ENCODE peak calls at places on chromosomes 2 and 18, in six cellular contexts. F is endothelial cell of umbilical vein, D is stomach, Z is GM23248, M is right lobe of liver, G is pancreas. H is an unnamed sample.
A peak's percentile ranks its signal among the peaks of the same experiment; 100 is the strongest.

GRCh38 chr2:18976112-18976961 is 382.1 kb downstream of the OSR1 start:
- DNase-seq in F (no peak), D (no peak), Z (peak; percentile 90), M (no peak), G (no peak), H (no peak)

GRCh38 chr18:30044496-30044895 is 998.0 kb downstream of the DSC3 start:
- DNase-seq in F (no peak), D (no peak), Z (no peak), M (no peak), G (no peak), H (no peak)

GRCh38 chr18:48889115-48889941 is 61.4 kb downstream of the SMAD7 start:
- DNase-seq in F (no peak), D (peak; percentile 35), Z (no peak), M (no peak), G (peak; percentile 60), H (no peak)

GRCh38 chr18:46343456-46343855 is 239.3 kb downstream of the HAUS1 start:
- DNase-seq in F (no peak), D (no peak), Z (no peak), M (no peak), G (no peak), H (peak; percentile 45)

GRCh38 chr2:142180820-142181533 is 50.2 kb upstream of the LRP1B start:
- DNase-seq in F (peak; percentile 58), D (no peak), Z (peak; percentile 70), M (peak; percentile 20), G (peak; percentile 60), H (no peak)

GRCh38 chr2:216071452-216071851 is 10.2 kb downstream of the PECR start:
- DNase-seq in F (no peak), D (no peak), Z (no peak), M (no peak), G (no peak), H (no peak)

GRCh38 chr18:13284330-13285027 is 65.9 kb downstream of the LDLRAD4 start:
- DNase-seq in F (no peak), D (no peak), Z (no peak), M (no peak), G (no peak), H (no peak)

GRCh38 chr2:42414158-42414557 is 53.1 kb upstream of the COX7A2L start:
- DNase-seq in F (no peak), D (no peak), Z (no peak), M (no peak), G (no peak), H (no peak)

GRCh38 chr2:177808984-177809809 is 263.4 kb downstream of the PDE11A start:
- DNase-seq in F (no peak), D (no peak), Z (no peak), M (no peak), G (no peak), H (no peak)

GRCh38 chr2:177314194-177314593 is 49.7 kb upstream of the NFE2L2 start:
- DNase-seq in F (no peak), D (no peak), Z (peak; percentile 78), M (no peak), G (no peak), H (no peak)

GRCh38 chr2:42878581-42878980 is 86.2 kb upstream of the HAAO start:
- DNase-seq in F (peak; percentile 16), D (no peak), Z (peak; percentile 80), M (no peak), G (no peak), H (no peak)

GRCh38 chr2:4901092-4901735 is 791.0 kb upstream of the SOX11 start:
- DNase-seq in F (no peak), D (no peak), Z (no peak), M (no peak), G (no peak), H (no peak)

GRCh38 chr2:223075301-223076270 is 23.6 kb downstream of the KCNE4 start:
- DNase-seq in F (no peak), D (no peak), Z (peak; percentile 67), M (no peak), G (no peak), H (no peak)

GRCh38 chr2:27823564-27823963 is 52.0 kb downstream of the MRPL33 start:
- DNase-seq in F (no peak), D (no peak), Z (no peak), M (no peak), G (no peak), H (no peak)

GRCh38 chr2:96895709-96896651 is 26.1 kb upstream of the SEMA4C start:
- DNase-seq in F (no peak), D (no peak), Z (no peak), M (no peak), G (peak; percentile 54), H (no peak)

GRCh38 chr2:43059183-43059897 is 167.1 kb downstream of the ZFP36L2 start:
- DNase-seq in F (peak; percentile 83), D (no peak), Z (peak; percentile 94), M (peak; percentile 55), G (no peak), H (peak; percentile 89)

GRCh38 chr18:25713104-25713503 is 361.1 kb upstream of the ZNF521 start:
- DNase-seq in F (no peak), D (no peak), Z (no peak), M (no peak), G (no peak), H (no peak)

GRCh38 chr2:169136885-169137534 is 67.6 kb downstream of the DHRS9 start:
- DNase-seq in F (peak; percentile 41), D (no peak), Z (no peak), M (no peak), G (no peak), H (peak; percentile 75)

DNA sequence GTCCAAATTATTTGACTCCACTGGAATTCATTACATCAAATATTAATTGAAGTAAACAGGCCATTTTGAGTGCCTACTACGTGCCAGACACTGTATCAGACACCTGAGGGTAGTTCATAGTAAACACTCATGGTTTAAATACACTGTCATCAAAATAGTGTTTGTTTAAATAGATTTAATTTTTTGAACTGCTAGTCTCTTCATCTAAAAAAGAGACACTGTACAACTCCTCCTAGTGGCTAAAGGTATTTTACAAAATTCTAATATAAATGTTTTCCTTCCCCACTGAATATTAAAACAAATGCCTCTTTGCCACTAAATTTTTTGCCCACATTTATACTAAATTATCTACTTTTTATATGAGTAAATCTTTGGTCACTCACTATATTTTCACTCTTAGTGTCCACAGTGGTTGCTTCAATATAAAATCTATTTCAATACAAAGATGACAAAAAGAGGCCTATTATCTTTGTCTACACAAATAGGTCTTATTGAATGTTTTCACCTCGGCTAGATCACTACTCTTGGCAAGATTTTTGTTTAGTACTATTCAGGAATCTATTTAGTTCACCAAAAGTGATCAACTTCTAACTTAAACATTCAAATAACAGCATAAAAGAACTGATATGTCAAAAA is 122.1 kb downstream of the TMEM247 start:
- DNase-seq in F (peak; percentile 18), D (no peak), Z (peak; percentile 48), M (no peak), G (no peak), H (no peak)
- H3K4me1 ChIP-seq in F (no peaks in the 10 kb centered on the region), D (no peaks in the 10 kb centered on the region), Z (no peaks in the 10 kb centered on the region), M (no peaks in the 10 kb centered on the region), G (no peaks in the 10 kb centered on the region), H (no peaks in the 10 kb centered on the region)

GRCh38 chr2:86240251-86240650 is 41.0 kb downstream of the MRPL35 start:
- DNase-seq in F (no peak), D (no peak), Z (no peak), M (no peak), G (no peak), H (no peak)
- H3K4me1 ChIP-seq in F (no peaks in the 10 kb centered on the region), D (peaks cover 30% of the 10 kb centered on the region), Z (no peaks in the 10 kb centered on the region), M (no peaks in the 10 kb centered on the region), G (peaks cover 3% of the 10 kb centered on the region), H (peaks cover 3% of the 10 kb centered on the region)

GRCh38 chr2:49686291-49686690 is 532.0 kb upstream of the FSHR start:
- DNase-seq in F (no peak), D (no peak), Z (no peak), M (no peak), G (no peak), H (no peak)
- H3K4me1 ChIP-seq in F (no peaks in the 10 kb centered on the region), D (no peaks in the 10 kb centered on the region), Z (no peaks in the 10 kb centered on the region), M (no peaks in the 10 kb centered on the region), G (no peaks in the 10 kb centered on the region), H (no peaks in the 10 kb centered on the region)

DNA sequence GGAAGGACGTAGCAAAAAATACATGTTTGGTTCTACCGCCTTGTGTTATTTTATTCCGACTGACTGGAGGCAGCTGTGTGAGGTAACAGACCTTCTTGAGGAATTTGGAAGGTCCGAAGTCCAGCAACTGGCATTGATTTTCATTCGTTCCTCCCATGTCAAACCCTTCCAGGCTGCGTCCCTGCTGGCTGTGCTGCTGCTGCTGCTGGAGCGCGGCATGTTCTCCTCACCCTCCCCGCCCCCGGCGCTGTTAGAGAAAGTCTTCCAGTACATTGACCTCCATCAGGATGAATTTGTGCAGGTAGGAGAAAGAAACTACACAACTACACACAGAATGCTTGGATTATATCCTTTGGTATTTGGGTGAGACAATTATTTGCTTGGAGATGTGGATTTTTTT is 21.9 kb downstream of the CNDP1 start:
- DNase-seq in F (no peak), D (no peak), Z (no peak), M (no peak), G (no peak), H (no peak)
- H3K4me1 ChIP-seq in F (no peaks in the 10 kb centered on the region), D (no peaks in the 10 kb centered on the region), Z (no peaks in the 10 kb centered on the region), M (no peaks in the 10 kb centered on the region), G (no peaks in the 10 kb centered on the region), H (peaks cover 4% of the 10 kb centered on the region)

GRCh38 chr2:20113004-20113796 is 61.8 kb upstream of the LAPTM4A start:
- DNase-seq in F (no peak), D (no peak), Z (no peak), M (no peak), G (no peak), H (no peak)
- H3K4me1 ChIP-seq in F (peaks cover 10% of the 10 kb centered on the region), D (peaks cover 4% of the 10 kb centered on the region), Z (no peaks in the 10 kb centered on the region), M (no peaks in the 10 kb centered on the region), G (no peaks in the 10 kb centered on the region), H (peaks cover 5% of the 10 kb centered on the region)

GRCh38 chr2:160458718-160459453 is 34.7 kb downstream of the RBMS1 start:
- DNase-seq in F (no peak), D (no peak), Z (no peak), M (no peak), G (no peak), H (no peak)

GRCh38 chr2:160459543-160460332 is 33.9 kb downstream of the RBMS1 start:
- DNase-seq in F (no peak), D (no peak), Z (no peak), M (no peak), G (no peak), H (no peak)

GRCh38 chr2:160460333-160460731 is 33.3 kb downstream of the RBMS1 start:
- DNase-seq in F (no peak), D (no peak), Z (no peak), M (no peak), G (no peak), H (no peak)

GRCh38 chr2:160454070-160454797 is 39.4 kb downstream of the RBMS1 start:
- DNase-seq in F (peak; percentile 35), D (no peak), Z (no peak), M (no peak), G (no peak), H (no peak)

DNA sequence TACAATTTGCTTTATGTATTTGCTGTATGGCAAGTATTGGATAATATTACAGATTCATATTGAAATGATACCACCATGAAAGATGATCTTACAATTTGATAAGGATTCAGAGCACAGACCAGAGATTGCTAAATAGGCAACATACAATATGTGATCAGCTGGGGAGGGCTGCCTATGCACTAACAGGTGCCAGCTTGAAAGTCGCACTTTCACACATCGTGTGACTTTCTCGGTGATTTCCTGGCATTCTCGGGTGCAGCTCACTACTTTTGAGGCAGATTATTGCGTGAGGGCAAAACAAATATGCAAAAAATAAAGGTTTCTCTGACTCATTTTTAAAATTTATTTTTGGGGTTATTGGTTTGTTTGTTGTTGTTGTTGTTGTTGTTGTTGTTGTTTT is 36.0 kb downstream of the RBMS1 start:
- DNase-seq in F (no peak), D (no peak), Z (no peak), M (no peak), G (no peak), H (no peak)
- H3K4me1 ChIP-seq in F (peaks cover 17% of the 10 kb centered on the region), D (peaks cover 62% of the 10 kb centered on the region), Z (peaks cover 12% of the 10 kb centered on the region), M (no peaks in the 10 kb centered on the region), G (peaks cover 4% of the 10 kb centered on the region), H (peaks cover 27% of the 10 kb centered on the region)